ENCODE peak calls at places on chromosomes 6 and 20, in nine cellular contexts. D is suprapubic skin; J is mucosa of descending colon; N is RWPE2; L is PC-3; M is fibroblast of lung; W is esophagus squamous epithelium; R is GM23338; E is CD8-positive, alpha-beta T cell. O is an unnamed sample.
A peak's percentile ranks its signal among the peaks of the same experiment; 100 is the strongest.

GRCh38 chr20:20594171-20594530 is 118.3 kb downstream of the RALGAPA2 start:
- DNase-seq in M (peak; percentile 73), J (no peak), R (peak; percentile 73), L (peak; percentile 59), D (no peak), N (no peak), E (no peak), W (no peak), O (no peak)

GRCh38 chr20:4061989-4062388 is 46.6 kb upstream of the RNF24 start:
- DNase-seq in W (no peak), D (no peak), N (no peak), R (no peak), E (no peak), J (no peak), L (no peak), M (no peak), O (no peak)

GRCh38 chr6:93418448-93419303 is 683 bp downstream of the EPHA7 start:
- DNase-seq in D (peak; percentile 54), J (peak; percentile 40), L (peak; percentile 13), M (peak; percentile 54), E (no peak), R (peak; percentile 79), W (no peak), N (no peak), O (no peak)

GRCh38 chr6:160659562-160659961 is 4.5 kb downstream of the LPA start:
- DNase-seq in W (no peak), D (no peak), M (no peak), E (no peak), L (no peak), R (no peak), J (no peak), N (no peak), O (no peak)

GRCh38 chr20:1381753-1382591 is 10.9 kb downstream of the FKBP1A start:
- DNase-seq in M (peak; percentile 82), N (no peak), W (no peak), R (no peak), D (no peak), L (no peak), E (no peak), J (no peak), O (no peak)

GRCh38 chr20:46004813-46005505 is 3.7 kb upstream of the MMP9 start:
- DNase-seq in D (no peak), J (no peak), R (peak; percentile 89), L (peak; percentile 77), W (no peak), N (peak; percentile 97), E (no peak), M (no peak), O (no peak)

GRCh38 chr6:38907264-38907663 is 141.3 kb upstream of the GLP1R start:
- DNase-seq in D (no peak), R (no peak), M (no peak), W (no peak), J (no peak), E (no peak), N (no peak), L (no peak), O (no peak)

GRCh38 chr6:164069352-164070022 is 655.0 kb downstream of the QKI start:
- DNase-seq in M (no peak), R (no peak), N (no peak), D (no peak), W (no peak), L (no peak), J (no peak), E (no peak), O (no peak)

GRCh38 chr6:6886160-6886885 is 221.4 kb upstream of the RREB1 start:
- DNase-seq in R (no peak), N (no peak), L (no peak), J (no peak), M (no peak), D (no peak), E (no peak), W (no peak), O (peak; percentile 16)

GRCh38 chr20:25294459-25295385 is 46.8 kb downstream of the PYGB start:
- DNase-seq in J (peak; percentile 61), E (peak; percentile 50), M (peak; percentile 60), D (no peak), L (peak; percentile 49), R (peak; percentile 89), W (no peak), N (no peak), O (peak; percentile 58)

GRCh38 chr6:33566182-33567084 is 13.6 kb downstream of the BAK1 start:
- DNase-seq in L (peak; percentile 61), W (no peak), R (no peak), D (no peak), M (peak; percentile 37), E (no peak), J (no peak), N (no peak), O (no peak)

GRCh38 chr6:89610149-89610642 is 28.4 kb downstream of the LYRM2 start:
- DNase-seq in W (peak; percentile 6), L (peak; percentile 59), J (peak; percentile 74), M (peak; percentile 37), N (no peak), D (peak; percentile 73), E (peak; percentile 65), R (peak; percentile 87), O (peak; percentile 78)

DNA sequence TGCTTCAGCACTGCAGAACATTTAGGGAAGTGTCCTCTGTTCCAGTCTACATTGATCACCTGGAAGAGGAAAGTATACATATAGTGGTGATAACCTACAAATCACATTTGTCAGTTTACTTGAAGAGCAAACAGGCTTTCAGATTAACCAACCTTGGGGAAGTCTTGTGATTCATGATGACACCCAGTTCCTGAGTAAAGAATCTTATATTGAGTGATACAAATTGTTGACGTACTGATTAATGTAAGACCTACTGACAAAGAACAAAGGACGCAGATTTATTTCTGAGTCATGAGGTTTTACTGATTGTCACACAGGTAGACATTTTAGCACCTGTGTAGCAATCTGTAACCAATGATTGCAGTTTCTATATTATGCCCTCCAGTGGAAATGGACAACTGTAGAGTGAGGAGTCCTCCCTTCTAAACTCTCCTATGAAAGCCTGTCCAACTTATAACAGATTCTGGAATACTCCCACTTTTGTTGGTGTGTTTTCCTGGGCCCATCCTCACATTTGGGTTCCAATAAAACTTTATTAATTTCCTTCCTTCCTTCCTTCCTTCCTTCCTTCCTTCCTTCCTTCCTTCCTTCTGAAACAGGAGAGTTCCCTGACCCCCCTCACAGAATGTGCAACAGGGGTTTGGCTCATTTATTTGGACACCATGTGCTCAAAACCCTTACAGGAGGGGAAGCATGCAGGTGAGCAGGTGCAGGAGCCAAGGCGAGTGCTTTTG is 113.5 kb downstream of the SLC35B3 start:
- DNase-seq in E (no peak), D (no peak), L (peak; percentile 41), R (no peak), N (no peak), J (no peak), W (no peak), M (no peak), O (no peak)
- H3K4me3 ChIP-seq in E (no peak overlapping the region), D (no peak overlapping the region), L (no peak overlapping the region), R (no peak overlapping the region), N (no peak overlapping the region), J (no peak overlapping the region), W (no peak overlapping the region), M (no peak overlapping the region), O (no peak overlapping the region)

DNA sequence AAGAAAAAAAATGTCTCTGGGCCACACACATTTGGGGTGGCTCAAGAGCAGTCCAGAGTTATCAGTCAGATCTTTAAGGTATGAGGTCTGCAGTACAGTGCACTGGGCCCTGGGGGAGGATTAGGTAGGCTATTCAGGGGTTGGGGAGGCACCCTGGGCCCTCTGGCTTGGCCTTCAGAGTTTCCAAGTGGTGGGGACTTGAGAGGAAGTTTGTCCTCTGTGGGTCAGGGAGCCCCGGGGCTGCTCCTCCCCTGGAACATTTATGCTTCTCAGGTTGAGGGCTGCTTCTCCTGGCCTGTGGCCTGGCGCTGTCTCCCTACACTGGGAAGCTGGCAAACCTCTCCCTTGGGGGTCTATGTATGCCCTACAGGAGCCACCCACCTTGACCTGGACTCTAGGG is 46.0 kb downstream of the PTK7 start:
- DNase-seq in E (no peak), N (no peak), D (no peak), R (no peak), W (no peak), L (no peak), M (no peak), J (peak; percentile 2), O (no peak)
- H3K4me1 ChIP-seq in E (no peaks in the 10 kb centered on the region), N (peaks cover 29% of the 10 kb centered on the region), D (peaks cover 50% of the 10 kb centered on the region), R (peaks cover 10% of the 10 kb centered on the region), W (peaks cover 11% of the 10 kb centered on the region), L (peaks cover 16% of the 10 kb centered on the region), M (peaks cover 52% of the 10 kb centered on the region), J (no peaks in the 10 kb centered on the region), O (no peaks in the 10 kb centered on the region)

GRCh38 chr20:41318271-41318649 is 729 bp upstream of the ZHX3 start:
- DNase-seq in D (no peak), M (no peak), R (no peak), N (no peak), E (no peak), J (no peak), W (no peak), L (no peak), O (no peak)
- H3K4me3 ChIP-seq in D (peak overlapping the region; percentile 76), M (peak overlapping the region; percentile 60), R (peak overlapping the region; percentile 52), N (peak overlapping the region; percentile 79), E (peak overlapping the region; percentile 34), J (no peak overlapping the region), W (peak overlapping the region; percentile 86), L (peak overlapping the region; percentile 61), O (peak overlapping the region; percentile 73)

GRCh38 chr20:44701889-44702288 is 13.3 kb upstream of the CCN5 start:
- DNase-seq in R (peak; percentile 47), N (peak; percentile 61), M (no peak), D (no peak), W (no peak), L (no peak), E (no peak), J (no peak), O (no peak)

GRCh38 chr20:44703183-44703925 is 11.8 kb upstream of the CCN5 start:
- DNase-seq in L (no peak), M (no peak), W (no peak), J (no peak), N (no peak), E (no peak), R (no peak), D (no peak), O (no peak)

GRCh38 chr20:44702776-44703175 is 12.4 kb upstream of the CCN5 start:
- DNase-seq in R (no peak), N (peak; percentile 80), W (peak; percentile 19), E (no peak), L (no peak), D (peak; percentile 92), M (peak; percentile 98), J (peak; percentile 74), O (no peak)

GRCh38 chr20:44700306-44700705 is 14.9 kb upstream of the CCN5 start:
- DNase-seq in D (no peak), W (no peak), J (no peak), N (peak; percentile 80), E (no peak), R (no peak), L (no peak), M (no peak), O (no peak)

DNA sequence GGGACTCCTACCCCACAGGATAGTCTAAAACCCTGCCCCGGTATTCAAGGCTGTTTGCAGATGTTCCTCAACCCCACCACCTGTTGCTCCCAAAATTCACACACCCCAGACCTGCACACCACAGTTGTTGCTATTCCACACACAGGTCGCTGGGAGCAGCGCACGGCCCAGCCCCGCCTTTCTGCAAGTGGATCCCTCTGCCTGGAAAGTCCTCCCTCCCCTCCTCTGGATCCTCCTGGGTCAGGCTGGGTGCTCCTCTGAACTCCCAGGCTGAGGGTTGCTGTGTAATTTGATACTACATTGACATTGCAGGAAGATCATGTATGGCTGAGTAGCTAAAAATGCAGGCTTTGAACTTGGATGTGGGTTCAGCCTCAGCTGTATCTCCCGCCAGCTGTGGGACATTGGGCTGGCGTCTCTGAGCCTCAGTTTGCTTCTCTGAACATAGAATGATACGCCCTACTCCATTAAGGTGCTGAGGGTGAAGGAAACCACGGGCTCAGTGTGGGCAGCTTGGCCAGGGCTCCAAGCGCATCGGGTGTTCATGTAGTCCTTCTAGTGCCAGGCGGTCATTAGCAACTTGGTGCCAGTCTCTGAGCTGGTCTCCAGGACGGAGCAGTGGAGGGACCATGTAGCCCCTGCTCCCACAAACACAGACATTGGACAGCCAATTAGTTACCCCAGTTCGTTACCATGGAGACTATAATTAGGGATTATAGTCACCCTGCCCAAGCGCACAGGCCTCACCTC is 13.9 kb upstream of the CCN5 start:
- DNase-seq in R (peak; percentile 75), N (peak; percentile 78), E (no peak), D (no peak), L (no peak), M (peak; percentile 74), J (no peak), W (no peak), O (no peak)
- H3K4me1 ChIP-seq in R (peaks cover 15% of the 10 kb centered on the region), N (peaks cover 16% of the 10 kb centered on the region), E (no peaks in the 10 kb centered on the region), D (peaks cover 43% of the 10 kb centered on the region), L (peaks cover 15% of the 10 kb centered on the region), M (peaks cover 34% of the 10 kb centered on the region), J (peaks cover 3% of the 10 kb centered on the region), W (peaks cover 6% of the 10 kb centered on the region), O (no peaks in the 10 kb centered on the region)